ENCODE peak calls at places on chromosome X, in eight cellular contexts. S is amniotic stem cell; Q is NCI-H1092; H is NCI-H1105; X is fibroblast of the aortic adventitia; J is activated T-cell treated with anti-CD3 and anti-CD28 coated beads, Interleukin-2, amount 50 U/mL, for 72 hours; Z is type B pancreatic cell; L is T follicular helper cell. I is an unnamed sample.

GRCh38 chrX:104750146-104750699 is 184.2 kb downstream of the IL1RAPL2 start:
- DNase-seq in L (no peak), Z (no peak), H (no peak), J (no peak), X (no peak), Q (no peak), S (no peak), I (no peak)

GRCh38 chrX:39176105-39176504 is 374.8 kb downstream of the MID1IP1 start:
- DNase-seq in Q (no peak), Z (no peak), J (no peak), X (no peak), S (no peak), H (no peak), L (no peak), I (no peak)

GRCh38 chrX:154661200-154661599 is 7.8 kb upstream of the CTAG2 start:
- DNase-seq in Z (no peak), J (no peak), H (no peak), X (no peak), S (no peak), L (no peak), Q (no peak), I (no peak)

GRCh38 chrX:107736781-107737531 is 38.6 kb downstream of the TSC22D3 start:
- DNase-seq in X (no peak), J (no peak), Z (no peak), S (no peak), H (no peak), Q (peak; percentile 78), L (no peak), I (no peak)

GRCh38 chrX:145716226-145716625 is 101.4 kb upstream of the SLITRK2 start:
- DNase-seq in Z (no peak), Q (no peak), L (no peak), J (no peak), X (no peak), S (no peak), H (no peak), I (no peak)

GRCh38 chrX:112867570-112867969 is 26.9 kb upstream of the AMOT start:
- DNase-seq in J (no peak), Z (no peak), L (no peak), Q (no peak), H (no peak), S (no peak), X (no peak), I (no peak)

GRCh38 chrX:69741706-69742105 is 125.8 kb downstream of the EDA start:
- DNase-seq in S (no peak), Q (no peak), L (no peak), J (no peak), X (no peak), Z (no peak), H (no peak), I (no peak)

GRCh38 chrX:14872355-14872754 is 514 bp downstream of the FANCB start:
- DNase-seq in L (no peak), X (no peak), J (peak; percentile 6), S (no peak), Q (no peak), Z (no peak), H (no peak), I (no peak)

GRCh38 chrX:68599256-68600152 is 48.0 kb upstream of the STARD8 start:
- DNase-seq in Q (no peak), H (no peak), X (peak; percentile 21), Z (no peak), L (no peak), S (no peak), J (no peak), I (no peak)

GRCh38 chrX:63889001-63889400 is 104.0 kb upstream of the ARHGEF9 start:
- DNase-seq in H (no peak), J (no peak), S (peak; percentile 14), Z (no peak), L (no peak), X (peak; percentile 2), Q (no peak), I (no peak)

GRCh38 chrX:107628662-107629532 is 587 bp downstream of the PRPS1 start:
- DNase-seq in J (peak; percentile 61), Z (no peak), H (peak; percentile 34), Q (peak; percentile 19), S (peak; percentile 5), X (no peak), L (peak; percentile 41), I (no peak)

GRCh38 chrX:40148439-40149285 is 50.9 kb upstream of the BCOR start:
- DNase-seq in J (no peak), H (no peak), Q (no peak), L (no peak), Z (no peak), S (no peak), X (no peak), I (no peak)

GRCh38 chrX:46251755-46252154 is 293.5 kb downstream of the ZNF674 start:
- DNase-seq in J (no peak), L (no peak), X (peak; percentile 25), S (no peak), H (no peak), Z (no peak), Q (no peak), I (no peak)